ENCODE peak calls at places on chromosomes 7 and 10, in nine cellular contexts. W is heart left ventricle, O is cardiac muscle cell, Y is H1, R is esophagus muscularis mucosa, M is HCT116, I is fibroblast of pulmonary artery, X is IMR-90, K is adrenal gland. L is an unnamed sample.

GRCh38 chr7:157007470-157008066 is 2.9 kb downstream of the MNX1 start:
- DNase-seq in W (no peak), O (no peak), Y (no peak), R (no peak), M (no peak), I (no peak), X (no peak), K (no peak), L (no peak)

GRCh38 chr10:34420795-34421194 is 394.3 kb downstream of the PARD3 start:
- DNase-seq in W (no peak), O (no peak), Y (no peak), R (no peak), M (no peak), I (no peak), X (no peak), K (no peak), L (no peak)

GRCh38 chr7:21261627-21262564 is 166.0 kb upstream of the SP4 start:
- DNase-seq in W (no peak), O (peak), Y (peak), R (no peak), M (peak), I (peak), X (peak), K (no peak), L (peak)

GRCh38 chr10:88389456-88389855 is 193.7 kb downstream of the RNLS start:
- DNase-seq in W (no peak), O (peak), Y (no peak), R (no peak), M (no peak), I (peak), X (peak), K (peak), L (peak)

GRCh38 chr7:66669088-66669487 is 40.4 kb downstream of the KCTD7 start:
- DNase-seq in W (peak), O (peak), Y (no peak), R (no peak), M (no peak), I (no peak), X (no peak), K (no peak), L (no peak)

GRCh38 chr7:24964177-24964576 is 15.8 kb downstream of the OSBPL3 start:
- DNase-seq in W (no peak), O (no peak), Y (no peak), R (no peak), M (no peak), I (no peak), X (peak), K (no peak), L (no peak)

GRCh38 chr7:121873795-121874194 is 834 bp downstream of the PTPRZ1 start:
- DNase-seq in W (no peak), O (peak), Y (no peak), R (no peak), M (no peak), I (peak), X (no peak), K (no peak), L (no peak)

GRCh38 chr10:103911021-103911459 is 6.9 kb downstream of the STN1 start:
- DNase-seq in W (no peak), O (no peak), Y (no peak), R (no peak), M (no peak), I (no peak), X (no peak), K (no peak), L (no peak)

GRCh38 chr7:55087521-55087961 is 68.7 kb downstream of the EGFR start:
- DNase-seq in W (no peak), O (no peak), Y (no peak), R (no peak), M (no peak), I (no peak), X (no peak), K (no peak), L (no peak)

GRCh38 chr7:36986429-36987362 is 262.4 kb upstream of the AOAH start:
- DNase-seq in W (peak), O (peak), Y (peak), R (no peak), M (peak), I (peak), X (peak), K (peak), L (peak)

GRCh38 chr7:148303295-148304013 is 287.1 kb upstream of the C7orf33 start:
- DNase-seq in W (peak), O (peak), Y (no peak), R (no peak), M (no peak), I (peak), X (no peak), K (peak), L (no peak)

GRCh38 chr7:149776305-149776704 is 2.9 kb upstream of the ZNF467 start:
- DNase-seq in W (peak), O (peak), Y (no peak), R (no peak), M (no peak), I (peak), X (peak), K (peak), L (no peak)

GRCh38 chr7:130490888-130491771 is 755 bp upstream of the MEST start:
- DNase-seq in W (peak), O (peak), Y (no peak), R (peak), M (no peak), I (peak), X (peak), K (peak), L (peak)

GRCh38 chr10:123157210-123157609 is 3.0 kb downstream of the BUB3 start:
- DNase-seq in W (no peak), O (no peak), Y (no peak), R (no peak), M (no peak), I (peak), X (peak), K (no peak), L (no peak)

GRCh38 chr7:149161241-149161848 is 14.1 kb downstream of the ZNF398 start:
- DNase-seq in W (no peak), O (no peak), Y (no peak), R (no peak), M (no peak), I (peak), X (peak), K (no peak), L (no peak)

GRCh38 chr10:6985644-6986043 is 405.6 kb upstream of the PRKCQ start:
- DNase-seq in W (no peak), O (no peak), Y (no peak), R (peak), M (no peak), I (no peak), X (no peak), K (no peak), L (no peak)

GRCh38 chr10:74900297-74900696 is 73.9 kb downstream of the KAT6B start:
- DNase-seq in W (no peak), O (no peak), Y (no peak), R (no peak), M (no peak), I (no peak), X (no peak), K (no peak), L (no peak)

GRCh38 chr7:141864765-141865447 is 23.6 kb upstream of the PRSS37 start:
- DNase-seq in W (no peak), O (no peak), Y (no peak), R (no peak), M (no peak), I (no peak), X (no peak), K (no peak), L (no peak)

GRCh38 chr10:1414893-1415292 is 322.4 kb downstream of the ADARB2 start:
- DNase-seq in W (no peak), O (no peak), Y (no peak), R (no peak), M (no peak), I (no peak), X (no peak), K (no peak), L (no peak)

GRCh38 chr10:88138319-88138848 is 275.0 kb downstream of the PTEN start:
- DNase-seq in W (no peak), O (no peak), Y (no peak), R (no peak), M (no peak), I (no peak), X (no peak), K (no peak), L (no peak)

GRCh38 chr7:57343901-57344622 is 105.9 kb upstream of the ZNF716 start:
- DNase-seq in W (peak), O (no peak), Y (no peak), R (no peak), M (no peak), I (no peak), X (no peak), K (peak), L (no peak)

GRCh38 chr7:123979876-123980275 is 53.0 kb downstream of the TMEM229A start:
- DNase-seq in W (no peak), O (peak), Y (no peak), R (no peak), M (no peak), I (peak), X (no peak), K (no peak), L (no peak)

GRCh38 chr7:125563557-125563956 is 633.9 kb upstream of the POT1 start:
- DNase-seq in W (no peak), O (no peak), Y (no peak), R (no peak), M (no peak), I (no peak), X (no peak), K (no peak), L (no peak)

GRCh38 chr10:61898435-61898778 is 3.1 kb upstream of the ARID5B start:
- DNase-seq in W (no peak), O (no peak), Y (no peak), R (no peak), M (no peak), I (no peak), X (no peak), K (no peak), L (no peak)

GRCh38 chr7:101094376-101094775 is 9.1 kb downstream of the TRIM56 start:
- DNase-seq in W (no peak), O (no peak), Y (no peak), R (no peak), M (no peak), I (no peak), X (no peak), K (no peak), L (no peak)

GRCh38 chr7:113731571-113731970 is 187.2 kb downstream of the PPP1R3A start:
- DNase-seq in W (no peak), O (no peak), Y (no peak), R (no peak), M (no peak), I (no peak), X (peak), K (no peak), L (no peak)

GRCh38 chr7:129169705-129170319 is 18.6 kb upstream of the SMO start:
- DNase-seq in W (peak), O (no peak), Y (no peak), R (no peak), M (no peak), I (no peak), X (no peak), K (no peak), L (no peak)

GRCh38 chr10:99532687-99533495 is at the start of gene NKX2-3:
- DNase-seq in W (peak), O (peak), Y (no peak), R (no peak), M (no peak), I (peak), X (peak), K (no peak), L (no peak)

GRCh38 chr10:129586897-129587443 is 119.9 kb downstream of the MGMT start:
- DNase-seq in W (no peak), O (no peak), Y (no peak), R (no peak), M (no peak), I (peak), X (peak), K (no peak), L (no peak)

GRCh38 chr7:128902761-128903585 is 7.5 kb downstream of the KCP start:
- DNase-seq in W (no peak), O (no peak), Y (no peak), R (no peak), M (no peak), I (no peak), X (peak), K (no peak), L (no peak)

GRCh38 chr7:151539055-151539714 is 19.5 kb upstream of the RHEB start:
- DNase-seq in W (peak), O (peak), Y (no peak), R (no peak), M (no peak), I (no peak), X (peak), K (peak), L (peak)

GRCh38 chr7:71824356-71824755 is 587.8 kb downstream of the CALN1 start:
- DNase-seq in W (peak), O (peak), Y (no peak), R (no peak), M (no peak), I (no peak), X (no peak), K (peak), L (no peak)

GRCh38 chr7:73509463-73509862 is 12.6 kb downstream of the BAZ1B start:
- DNase-seq in W (no peak), O (no peak), Y (no peak), R (no peak), M (no peak), I (no peak), X (no peak), K (no peak), L (no peak)

GRCh38 chr7:51647931-51648351 is 331.3 kb upstream of the COBL start:
- DNase-seq in W (no peak), O (peak), Y (no peak), R (no peak), M (no peak), I (peak), X (no peak), K (peak), L (no peak)

GRCh38 chr7:142785841-142786250 is 15.1 kb downstream of the PRSS2 start:
- DNase-seq in W (no peak), O (no peak), Y (no peak), R (no peak), M (no peak), I (no peak), X (no peak), K (no peak), L (no peak)

GRCh38 chr7:151213826-151214225 is 3.5 kb upstream of the H2BK1 start:
- DNase-seq in W (no peak), O (no peak), Y (no peak), R (no peak), M (no peak), I (no peak), X (no peak), K (no peak), L (no peak)

GRCh38 chr7:82572195-82572880 is 128.8 kb upstream of the CACNA2D1 start:
- DNase-seq in W (peak), O (peak), Y (peak), R (peak), M (peak), I (peak), X (peak), K (peak), L (peak)

GRCh38 chr7:99987846-99988245 is 12.0 kb upstream of the AZGP1 start:
- DNase-seq in W (no peak), O (no peak), Y (no peak), R (no peak), M (no peak), I (no peak), X (no peak), K (no peak), L (no peak)
- TF ChIP-seq CTCF in W (no peak), O (no peak), Y (no peak), R (no peak), M (no peak), I (no peak), X (no peak), K (no peak), L (no peak)

GRCh38 chr10:119933179-119933578 is 40.6 kb downstream of the SEC23IP start:
- DNase-seq in W (no peak), O (peak), Y (no peak), R (no peak), M (no peak), I (peak), X (peak), K (no peak), L (no peak)
- TF ChIP-seq CTCF in W (no peak), O (peak), Y (peak), R (no peak), M (peak), I (peak), X (peak), K (peak), L (peak)

GRCh38 chr10:101161494-101162299 is 30.6 kb downstream of the TLX1 start:
- DNase-seq in W (peak), O (peak), Y (peak), R (peak), M (peak), I (peak), X (peak), K (peak), L (peak)

GRCh38 chr10:101165736-101166135 is 34.6 kb downstream of the TLX1 start:
- DNase-seq in W (no peak), O (no peak), Y (no peak), R (no peak), M (no peak), I (no peak), X (no peak), K (no peak), L (no peak)

GRCh38 chr10:101158101-101159058 is 27.3 kb downstream of the TLX1 start:
- DNase-seq in W (no peak), O (no peak), Y (no peak), R (no peak), M (no peak), I (peak), X (no peak), K (no peak), L (no peak)

GRCh38 chr10:101166430-101166829 is 35.3 kb downstream of the TLX1 start:
- DNase-seq in W (no peak), O (no peak), Y (no peak), R (no peak), M (no peak), I (no peak), X (no peak), K (no peak), L (no peak)

DNA sequence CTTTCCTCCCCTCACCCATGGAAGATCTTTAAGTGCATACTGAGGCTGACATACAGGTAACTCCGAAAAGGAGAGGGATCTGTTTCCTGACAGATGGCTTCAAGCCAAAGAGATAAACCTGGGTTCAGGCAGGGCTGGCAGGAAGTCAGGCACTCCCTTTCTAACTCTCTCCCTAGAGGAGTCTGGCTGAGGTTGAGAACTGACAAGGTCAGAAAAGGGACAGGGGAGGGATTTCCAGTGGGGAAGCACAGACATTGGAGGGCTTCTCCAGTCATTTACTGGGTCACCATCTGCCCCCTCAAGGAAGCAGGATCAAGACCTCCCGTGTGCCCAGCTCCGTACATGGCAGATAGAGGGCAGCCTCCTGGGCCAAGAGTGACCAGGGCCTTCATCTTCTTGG is 31.6 kb downstream of the TLX1 start:
- DNase-seq in W (no peak), O (no peak), Y (no peak), R (no peak), M (no peak), I (no peak), X (no peak), K (no peak), L (no peak)
- TF ChIP-seq CTCF in W (no peak), O (peak), Y (no peak), R (no peak), M (peak), I (no peak), X (no peak), K (no peak), L (no peak)

GRCh38 chr7:154792436-154793055 is 210.4 kb downstream of the PAXIP1 start:
- DNase-seq in W (no peak), O (no peak), Y (no peak), R (no peak), M (no peak), I (no peak), X (no peak), K (no peak), L (no peak)

GRCh38 chr7:154795437-154795836 is 207.5 kb downstream of the PAXIP1 start:
- DNase-seq in W (no peak), O (no peak), Y (no peak), R (no peak), M (no peak), I (no peak), X (no peak), K (no peak), L (no peak)

GRCh38 chr7:154791611-154792010 is 211.3 kb downstream of the PAXIP1 start:
- DNase-seq in W (no peak), O (no peak), Y (no peak), R (no peak), M (no peak), I (no peak), X (no peak), K (no peak), L (no peak)

GRCh38 chr7:154795014-154795413 is 207.9 kb downstream of the PAXIP1 start:
- DNase-seq in W (no peak), O (no peak), Y (no peak), R (no peak), M (no peak), I (no peak), X (no peak), K (no peak), L (no peak)

DNA sequence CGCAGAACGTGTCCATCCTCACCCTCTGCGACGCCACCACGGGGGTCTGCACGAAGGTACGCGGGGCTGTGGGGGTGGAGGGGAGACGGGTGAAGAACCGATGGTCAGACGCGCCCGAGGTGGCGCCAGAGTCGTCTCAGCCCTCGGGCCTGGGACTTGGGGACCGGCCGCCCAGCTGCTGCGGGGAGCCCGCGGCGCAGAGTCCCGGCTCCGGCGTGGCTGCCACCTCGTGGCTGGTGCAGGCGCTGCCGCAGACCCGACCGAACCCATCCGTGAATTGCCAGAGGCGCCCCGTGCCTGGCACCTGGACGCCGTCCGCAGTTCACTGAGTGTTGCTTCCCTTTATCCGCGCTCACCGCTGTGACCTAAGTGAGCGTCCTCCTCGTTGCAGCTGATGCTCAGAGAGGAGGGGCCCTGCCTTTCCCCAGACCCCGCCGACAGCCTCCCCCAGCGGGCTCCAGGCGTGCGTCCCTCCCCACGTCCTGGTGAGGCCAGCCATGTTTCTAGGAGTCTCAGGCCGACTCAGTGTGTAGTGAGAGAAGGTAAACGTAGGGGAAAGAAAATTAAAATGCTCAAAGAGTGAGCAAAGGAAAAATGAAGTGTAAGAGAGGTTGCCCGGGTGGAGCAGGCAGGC is 208.7 kb downstream of the PAXIP1 start:
- DNase-seq in W (no peak), O (no peak), Y (no peak), R (no peak), M (no peak), I (no peak), X (no peak), K (no peak), L (peak)
- TF ChIP-seq CTCF in W (no peak), O (no peak), Y (peak), R (peak), M (peak), I (no peak), X (no peak), K (no peak), L (peak)

GRCh38 chr10:114303556-114303955 is 64.5 kb downstream of the VWA2 start:
- DNase-seq in W (no peak), O (no peak), Y (no peak), R (no peak), M (no peak), I (no peak), X (no peak), K (no peak), L (no peak)

GRCh38 chr10:114300036-114300645 is 61.1 kb downstream of the VWA2 start:
- DNase-seq in W (no peak), O (no peak), Y (no peak), R (no peak), M (no peak), I (no peak), X (no peak), K (no peak), L (no peak)

GRCh38 chr10:114304017-114304565 is 65.0 kb downstream of the VWA2 start:
- DNase-seq in W (peak), O (peak), Y (no peak), R (peak), M (peak), I (peak), X (peak), K (peak), L (peak)

GRCh38 chr10:114301951-114302710 is 63.1 kb downstream of the VWA2 start:
- DNase-seq in W (no peak), O (no peak), Y (no peak), R (no peak), M (no peak), I (no peak), X (no peak), K (no peak), L (no peak)

GRCh38 chr10:114301177-114301576 is 62.1 kb downstream of the VWA2 start:
- DNase-seq in W (no peak), O (no peak), Y (no peak), R (no peak), M (no peak), I (no peak), X (no peak), K (no peak), L (no peak)
- TF ChIP-seq CTCF in W (no peak), O (no peak), Y (peak), R (no peak), M (peak), I (no peak), X (no peak), K (no peak), L (no peak)

GRCh38 chr10:3995302-3996210 is 210.5 kb upstream of the KLF6 start:
- DNase-seq in W (no peak), O (peak), Y (no peak), R (peak), M (no peak), I (peak), X (peak), K (no peak), L (no peak)
- TF ChIP-seq CTCF in W (no peak), O (no peak), Y (no peak), R (no peak), M (no peak), I (no peak), X (no peak), K (no peak), L (no peak)

L was measured in neural crest cell.